ENCODE peak calls at places on chromosomes 2 and 18, in seven cellular contexts. C, R, Q, E, H, V and L are unnamed samples.

GRCh38 chr2:18047114-18047695 is 168.7 kb downstream of the KCNS3 start:
- DNase-seq in C (no peak), R (no peak), Q (no peak), E (no peak), H (no peak), V (no peak), L (no peak)

GRCh38 chr2:98568161-98568956 is 40.0 kb downstream of the COA5 start:
- DNase-seq in C (no peak), R (no peak), Q (peak; percentile 29), E (no peak), H (no peak), V (no peak), L (peak; percentile 12)

GRCh38 chr2:239991689-239992314 is 33.3 kb downstream of the NDUFA10 start:
- DNase-seq in C (peak; percentile 29), R (no peak), Q (no peak), E (no peak), H (no peak), V (no peak), L (peak; percentile 73)

GRCh38 chr18:9732031-9732430 is 23.9 kb downstream of the RAB31 start:
- DNase-seq in C (no peak), R (no peak), Q (peak; percentile 60), E (no peak), H (no peak), V (no peak), L (no peak)

GRCh38 chr2:100381240-100381639 is 36.2 kb downstream of the CHST10 start:
- DNase-seq in C (peak; percentile 48), R (peak; percentile 78), Q (peak; percentile 88), E (peak; percentile 80), H (peak; percentile 59), V (peak; percentile 82), L (peak; percentile 77)

GRCh38 chr2:134137182-134137595 is 116.7 kb upstream of the MGAT5 start:
- DNase-seq in C (no peak), R (peak; percentile 85), Q (no peak), E (no peak), H (no peak), V (no peak), L (peak; percentile 47)

GRCh38 chr2:55408946-55409868 is 10.4 kb downstream of the CCDC88A start:
- DNase-seq in C (no peak), R (no peak), Q (no peak), E (no peak), H (no peak), V (no peak), L (peak; percentile 47)

GRCh38 chr2:239983004-239983778 is 42.0 kb downstream of the NDUFA10 start:
- DNase-seq in C (no peak), R (no peak), Q (no peak), E (no peak), H (no peak), V (no peak), L (no peak)

GRCh38 chr2:11495844-11496271 is 29.9 kb upstream of the E2F6 start:
- DNase-seq in C (no peak), R (no peak), Q (no peak), E (no peak), H (no peak), V (peak; percentile 84), L (no peak)

GRCh38 chr2:37343537-37344434 is 644 bp upstream of the QPCT start:
- DNase-seq in C (no peak), R (no peak), Q (no peak), E (no peak), H (no peak), V (no peak), L (peak; percentile 67)

GRCh38 chr2:206993964-206994363 is 54.6 kb downstream of the CPO start:
- DNase-seq in C (no peak), R (peak; percentile 67), Q (no peak), E (no peak), H (no peak), V (no peak), L (no peak)

GRCh38 chr18:48542513-48543181 is 3.8 kb downstream of the CTIF start:
- DNase-seq in C (no peak), R (no peak), Q (no peak), E (no peak), H (no peak), V (no peak), L (no peak)

GRCh38 chr2:178066890-178067669 is 5.5 kb downstream of the PDE11A start:
- DNase-seq in C (no peak), R (no peak), Q (no peak), E (no peak), H (no peak), V (peak; percentile 21), L (no peak)

GRCh38 chr2:127770973-127771735 is 39.8 kb downstream of the WDR33 start:
- DNase-seq in C (peak; percentile 80), R (no peak), Q (no peak), E (no peak), H (no peak), V (no peak), L (peak; percentile 90)

GRCh38 chr2:208254871-208255556 is at the start of gene IDH1:
- DNase-seq in C (peak; percentile 82), R (peak; percentile 96), Q (peak; percentile 97), E (peak; percentile 96), H (peak; percentile 91), V (peak; percentile 99), L (peak; percentile 94)

GRCh38 chr18:48803951-48804855 is 146.6 kb downstream of the SMAD7 start:
- DNase-seq in C (no peak), R (peak; percentile 14), Q (peak; percentile 26), E (peak; percentile 9), H (no peak), V (peak; percentile 5), L (no peak)

GRCh38 chr2:203077458-203077857 is 62.8 kb downstream of the NBEAL1 start:
- DNase-seq in C (no peak), R (no peak), Q (no peak), E (no peak), H (no peak), V (no peak), L (peak; percentile 6)

GRCh38 chr18:30457156-30457555 is 585.4 kb downstream of the DSC3 start:
- DNase-seq in C (no peak), R (no peak), Q (no peak), E (no peak), H (no peak), V (no peak), L (no peak)

GRCh38 chr2:30436859-30437435 is 10.1 kb upstream of the LCLAT1 start:
- DNase-seq in C (no peak), R (no peak), Q (no peak), E (no peak), H (no peak), V (no peak), L (no peak)

DNA sequence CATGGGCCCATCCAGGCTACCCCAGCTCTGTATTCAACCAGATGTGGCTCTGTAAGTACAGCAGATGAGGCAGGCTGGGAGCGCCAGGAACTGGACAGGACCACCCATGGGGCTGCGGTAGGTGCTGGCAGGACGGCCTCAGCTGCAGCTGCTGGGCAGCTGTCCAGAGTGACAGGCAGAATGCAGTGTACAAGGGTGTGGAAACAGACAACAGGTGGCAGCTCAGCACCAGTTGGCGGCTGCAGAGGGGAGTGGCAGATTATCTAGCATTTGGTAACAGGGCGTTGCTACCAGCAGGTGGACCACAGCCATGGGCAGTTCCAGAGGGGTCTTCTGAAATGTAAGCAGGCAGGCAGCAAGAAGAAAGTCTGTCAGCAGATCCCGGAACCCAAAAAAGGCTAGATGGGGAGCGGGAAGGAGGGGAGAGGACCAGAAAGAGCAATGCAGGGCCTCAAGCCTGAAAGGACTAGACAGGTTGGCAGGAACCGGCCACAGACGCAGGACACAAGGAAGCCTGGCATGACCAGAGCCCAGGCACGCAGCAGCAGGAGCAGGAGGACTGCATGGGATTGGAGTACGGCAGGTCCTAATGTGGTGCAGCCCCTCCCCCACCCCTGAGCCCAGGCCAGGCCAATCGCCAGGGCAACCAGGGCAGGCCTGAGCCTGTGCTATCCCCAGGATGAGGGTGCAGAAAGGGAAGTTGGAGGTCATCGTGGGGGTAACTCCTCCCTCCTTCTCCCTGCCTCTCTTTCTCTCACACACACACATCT is 24.7 kb downstream of the PKDCC start:
- DNase-seq in C (peak; percentile 24), R (no peak), Q (no peak), E (no peak), H (no peak), V (peak; percentile 69), L (no peak)
- TF ChIP-seq CTCF in C (no peak), R (no peak), Q (no peak), E (no peak), H (no peak), V (no peak), L (no peak)

GRCh38 chr2:224545884-224546644 is 39.1 kb downstream of the CUL3 start:
- DNase-seq in C (peak; percentile 23), R (no peak), Q (no peak), E (no peak), H (no peak), V (no peak), L (peak; percentile 54)

GRCh38 chr2:224546926-224547325 is 38.2 kb downstream of the CUL3 start:
- DNase-seq in C (no peak), R (no peak), Q (no peak), E (no peak), H (no peak), V (no peak), L (no peak)

GRCh38 chr2:224538739-224539138 is 46.4 kb downstream of the CUL3 start:
- DNase-seq in C (no peak), R (no peak), Q (no peak), E (no peak), H (no peak), V (no peak), L (no peak)

DNA sequence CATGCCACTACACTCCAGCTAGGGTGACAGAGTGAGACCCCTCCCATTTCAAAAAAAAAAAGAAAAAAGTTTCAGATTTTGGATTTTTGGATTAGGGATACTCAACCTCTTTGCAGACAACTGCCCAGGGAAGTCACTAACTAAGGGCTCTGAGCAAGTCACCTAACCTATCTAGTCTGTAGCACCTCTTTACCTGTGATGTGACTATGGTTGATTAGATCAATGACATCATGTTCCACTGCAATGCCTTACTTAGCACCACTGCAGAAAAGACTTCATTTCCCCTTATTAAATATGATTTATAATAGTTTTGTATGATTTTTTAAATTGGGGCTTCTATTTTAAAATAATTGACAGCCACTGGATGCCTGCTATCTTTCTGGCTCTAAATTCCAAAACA is 41.2 kb downstream of the CUL3 start:
- DNase-seq in C (no peak), R (no peak), Q (no peak), E (no peak), H (no peak), V (no peak), L (no peak)
- H3K4me3 ChIP-seq in C (no peak overlapping the region), R (no peak overlapping the region), Q (no peak overlapping the region), E (no peak overlapping the region), H (no peak overlapping the region), V (no peak overlapping the region), L (no peak overlapping the region)

DNA sequence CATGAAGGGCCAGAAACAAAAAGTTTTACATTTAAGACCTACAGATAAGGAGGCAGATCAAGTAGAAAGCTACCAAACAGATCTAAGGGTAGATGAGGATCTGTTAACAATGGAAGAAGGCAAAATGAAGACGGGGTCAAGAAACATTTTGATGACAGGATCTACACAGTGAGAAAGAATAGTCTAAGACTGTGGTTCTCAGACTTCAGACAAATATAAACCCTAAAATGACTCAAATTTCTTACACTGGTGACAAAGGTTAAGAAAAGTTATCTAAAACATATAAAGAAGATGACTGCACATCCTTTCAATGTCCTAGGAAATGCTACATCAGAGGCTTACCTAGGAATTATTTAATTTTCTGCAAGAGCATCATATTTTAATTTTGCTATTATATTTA is 34.4 kb downstream of the TRIP12 start:
- DNase-seq in C (no peak), R (no peak), Q (no peak), E (no peak), H (no peak), V (no peak), L (no peak)
- TF ChIP-seq CTCF in C (no peak), R (no peak), Q (no peak), E (no peak), H (no peak), V (no peak), L (no peak)

GRCh38 chr2:237700583-237701032 is 73.2 kb downstream of the LRRFIP1 start:
- DNase-seq in C (no peak), R (peak; percentile 75), Q (peak; percentile 92), E (no peak), H (no peak), V (no peak), L (peak; percentile 96)
- H3K4me3 ChIP-seq in C (no peak overlapping the region), R (no peak overlapping the region), Q (peak overlapping the region; percentile 4), E (no peak overlapping the region), H (no peak overlapping the region), V (no peak overlapping the region), L (no peak overlapping the region)